ENCODE peak calls at places on chromosomes 4 and X, in four cellular contexts. A, D, T and I are unnamed samples.

GRCh38 chrX:15674514-15674898 is 9.9 kb upstream of the CLTRN start:
- DNase-seq in D (peak), A (peak), T (no peak), I (peak)

GRCh38 chrX:97743014-97743413 is 859.3 kb downstream of the RPA4 start:
- DNase-seq in A (peak), T (no peak), D (no peak), I (no peak)

GRCh38 chr4:88219099-88219498 is 60.7 kb upstream of the ABCG2 start:
- DNase-seq in T (no peak), A (peak), D (no peak), I (no peak)

GRCh38 chrX:10482262-10482661 is 138.1 kb downstream of the MID1 start:
- DNase-seq in T (no peak), D (no peak), A (peak), I (no peak)

GRCh38 chrX:134202561-134202960 is 34.4 kb upstream of the CCDC160 start:
- DNase-seq in T (no peak), A (no peak), D (no peak), I (no peak)

GRCh38 chrX:51456814-51457213 is 39.6 kb downstream of the NUDT11 start:
- DNase-seq in D (no peak), T (no peak), A (peak), I (no peak)

GRCh38 chrX:32778965-32779364 is 432.4 kb downstream of the DMD start:
- DNase-seq in T (no peak), D (no peak), A (no peak), I (no peak)

GRCh38 chr4:59258002-59258401 is 1942.1 kb upstream of the ADGRL3 start:
- DNase-seq in T (no peak), A (no peak), D (no peak), I (no peak)

GRCh38 chrX:154738013-154738738 is 12.7 kb downstream of the GAB3 start:
- DNase-seq in T (no peak), A (peak), D (no peak), I (no peak)

GRCh38 chrX:74178536-74178935 is 125.4 kb upstream of the ZCCHC13 start:
- DNase-seq in A (no peak), T (no peak), D (no peak), I (no peak)

GRCh38 chr4:128917781-128918180 is 108.3 kb downstream of the JADE1 start:
- DNase-seq in A (no peak), T (no peak), D (no peak), I (no peak)

GRCh38 chrX:20320461-20321159 is 53.9 kb upstream of the RPS6KA3 start:
- DNase-seq in T (no peak), D (no peak), A (no peak), I (no peak)

GRCh38 chrX:105375816-105376215 is 155.3 kb upstream of the TEX13A start:
- DNase-seq in T (no peak), A (peak), D (no peak), I (no peak)

GRCh38 chrX:19007011-19007410 is 23.1 kb upstream of the PHKA2 start:
- DNase-seq in D (no peak), A (no peak), T (no peak), I (no peak)

GRCh38 chr4:76208005-76208765 is 5.4 kb downstream of the SCARB2 start:
- DNase-seq in D (peak), A (peak), T (no peak), I (no peak)

GRCh38 chrX:13901354-13901753 is 84.5 kb upstream of the GPM6B start:
- DNase-seq in D (no peak), A (no peak), T (no peak), I (no peak)

GRCh38 chrX:136580316-136580715 is 48.3 kb downstream of the VGLL1 start:
- DNase-seq in A (no peak), T (no peak), D (no peak), I (no peak)